ENCODE peak calls at places on chromosomes 13 and 19, in four cellular contexts. One of them, this sample, is unnamed.
A peak's percentile ranks its signal among the peaks of the same experiment; 100 is the strongest.

GRCh38 chr19:44848036-44848804 is 2.1 kb downstream of the NECTIN2 start:
- DNase-seq in heart right ventricle: peak; percentile 26
- DNase-seq in GM04503: no peak
- DNase-seq in NCI-H2029: no peak
- DNase-seq in this sample: no peak

GRCh38 chr13:75469087-75469486 is 12.9 kb downstream of the TBC1D4 start:
- DNase-seq in heart right ventricle: no peak
- DNase-seq in NCI-H2029: peak; percentile 19
- DNase-seq in GM04503: no peak
- DNase-seq in this sample: no peak

GRCh38 chr13:44309771-44310767 is 63.6 kb upstream of the SERP2 start:
- DNase-seq in heart right ventricle: peak; percentile 29
- DNase-seq in NCI-H2029: peak; percentile 53
- DNase-seq in GM04503: no peak
- DNase-seq in this sample: no peak

GRCh38 chr13:40776681-40777165 is 5.7 kb upstream of the MRPS31 start:
- DNase-seq in GM04503: no peak
- DNase-seq in heart right ventricle: no peak
- DNase-seq in NCI-H2029: no peak
- DNase-seq in this sample: peak; percentile 87

GRCh38 chr19:17074628-17075034 is 621 bp downstream of the HAUS8 start:
- DNase-seq in heart right ventricle: no peak
- DNase-seq in NCI-H2029: no peak
- DNase-seq in GM04503: no peak
- DNase-seq in this sample: no peak

GRCh38 chr19:5182811-5183210 is 157.8 kb downstream of the PTPRS start:
- DNase-seq in heart right ventricle: no peak
- DNase-seq in NCI-H2029: no peak
- DNase-seq in GM04503: no peak
- DNase-seq in this sample: no peak

GRCh38 chr13:73879346-73880020 is 254.7 kb downstream of the KLF12 start:
- DNase-seq in NCI-H2029: no peak
- DNase-seq in GM04503: no peak
- DNase-seq in heart right ventricle: no peak
- DNase-seq in this sample: no peak

GRCh38 chr13:46698910-46699460 is 98.0 kb downstream of the ESD start:
- DNase-seq in heart right ventricle: no peak
- DNase-seq in NCI-H2029: no peak
- DNase-seq in GM04503: no peak
- DNase-seq in this sample: no peak

GRCh38 chr13:90232291-90232690 is 1115.2 kb upstream of the MIR17HG start:
- DNase-seq in NCI-H2029: no peak
- DNase-seq in heart right ventricle: no peak
- DNase-seq in GM04503: no peak
- DNase-seq in this sample: no peak